ENCODE peak calls at places on chromosomes 6 and 20, in nine cellular contexts. A is suprapubic skin, X is H1, W is ovary, Q is spleen, I is adrenal gland, M is breast epithelium, T is IMR-90, V is stomach. P is an unnamed sample.

GRCh38 chr6:7155871-7156579 is 48.3 kb downstream of the RREB1 start:
- DNase-seq in A (no peak), X (no peak), W (no peak), Q (no peak), I (no peak), M (no peak), T (no peak), V (no peak), P (no peak)

GRCh38 chr20:63592661-63593060 is 18.6 kb upstream of the HELZ2 start:
- DNase-seq in A (no peak), X (no peak), W (no peak), Q (no peak), I (no peak), M (no peak), T (no peak), V (no peak), P (no peak)

GRCh38 chr6:118152524-118152923 is 245.5 kb downstream of the SLC35F1 start:
- DNase-seq in A (no peak), X (no peak), W (no peak), Q (no peak), I (no peak), M (no peak), T (no peak), V (no peak), P (no peak)

GRCh38 chr20:64222273-64222672 is 33.3 kb upstream of the PCMTD2 start:
- DNase-seq in A (no peak), X (no peak), W (no peak), Q (no peak), I (peak), M (no peak), T (peak), V (peak), P (no peak)

GRCh38 chr6:114176726-114177125 is 166.1 kb downstream of the HS3ST5 start:
- DNase-seq in A (no peak), X (no peak), W (no peak), Q (no peak), I (no peak), M (no peak), T (no peak), V (no peak), P (no peak)

GRCh38 chr20:48627737-48628128 is 200.1 kb downstream of the PREX1 start:
- DNase-seq in A (no peak), X (no peak), W (peak), Q (peak), I (no peak), M (no peak), T (no peak), V (no peak), P (no peak)

GRCh38 chr6:170305772-170306323 is 710 bp upstream of the FAM120B start:
- DNase-seq in A (no peak), X (no peak), W (no peak), Q (no peak), I (peak), M (no peak), T (no peak), V (no peak), P (no peak)

GRCh38 chr6:75934643-75935472 is 137.6 kb downstream of the IMPG1 start:
- DNase-seq in A (no peak), X (no peak), W (peak), Q (no peak), I (peak), M (no peak), T (peak), V (no peak), P (no peak)

GRCh38 chr6:98576811-98577210 is 257.6 kb upstream of the POU3F2 start:
- DNase-seq in A (no peak), X (no peak), W (no peak), Q (no peak), I (no peak), M (no peak), T (no peak), V (no peak), P (no peak)

GRCh38 chr6:105263685-105264298 is 84.0 kb upstream of the POPDC3 start:
- DNase-seq in A (no peak), X (no peak), W (no peak), Q (no peak), I (no peak), M (no peak), T (peak), V (peak), P (no peak)

GRCh38 chr6:41582540-41582939 is 36.4 kb downstream of the FOXP4 start:
- DNase-seq in A (no peak), X (no peak), W (no peak), Q (no peak), I (no peak), M (no peak), T (no peak), V (no peak), P (no peak)

GRCh38 chr20:44650777-44651493 is 564 bp downstream of the ADA start:
- DNase-seq in A (no peak), X (no peak), W (no peak), Q (peak), I (no peak), M (no peak), T (no peak), V (no peak), P (peak)

GRCh38 chr20:49579195-49579594 is 11.3 kb upstream of the PTGIS start:
- DNase-seq in A (no peak), X (no peak), W (no peak), Q (peak), I (no peak), M (no peak), T (no peak), V (no peak), P (no peak)

GRCh38 chr6:150940951-150941350 is 75.4 kb downstream of the MTHFD1L start:
- DNase-seq in A (no peak), X (no peak), W (no peak), Q (peak), I (peak), M (no peak), T (peak), V (no peak), P (no peak)

GRCh38 chr20:46810442-46811327 is 84.0 kb upstream of the EYA2 start:
- DNase-seq in A (no peak), X (no peak), W (no peak), Q (no peak), I (no peak), M (no peak), T (no peak), V (no peak), P (no peak)

GRCh38 chr6:70531133-70531532 is 35.6 kb upstream of the SDHAF4 start:
- DNase-seq in A (no peak), X (no peak), W (no peak), Q (no peak), I (no peak), M (no peak), T (no peak), V (no peak), P (no peak)

GRCh38 chr20:2519115-2519815 is 10.6 kb upstream of the ZNF343 start:
- DNase-seq in A (peak), X (no peak), W (no peak), Q (no peak), I (no peak), M (no peak), T (peak), V (no peak), P (no peak)

GRCh38 chr6:40293109-40293823 is 293.9 kb downstream of the LRFN2 start:
- DNase-seq in A (no peak), X (no peak), W (no peak), Q (no peak), I (no peak), M (no peak), T (no peak), V (no peak), P (no peak)

GRCh38 chr20:51128198-51128597 is 105.3 kb upstream of the KCNG1 start:
- DNase-seq in A (no peak), X (no peak), W (no peak), Q (no peak), I (no peak), M (no peak), T (peak), V (no peak), P (no peak)

GRCh38 chr20:25039697-25040437 is 18.1 kb downstream of the ACSS1 start:
- DNase-seq in A (peak), X (no peak), W (peak), Q (peak), I (peak), M (peak), T (peak), V (peak), P (peak)

GRCh38 chr20:37989601-37990001 is 43.7 kb downstream of the TTI1 start:
- DNase-seq in A (peak), X (no peak), W (no peak), Q (no peak), I (peak), M (no peak), T (no peak), V (peak), P (peak)

GRCh38 chr6:36660771-36661471 is 17.6 kb upstream of the CDKN1A start:
- DNase-seq in A (no peak), X (no peak), W (peak), Q (peak), I (peak), M (peak), T (no peak), V (peak), P (no peak)

GRCh38 chr6:148323344-148323743 is 19.3 kb upstream of the SASH1 start:
- DNase-seq in A (no peak), X (no peak), W (no peak), Q (no peak), I (no peak), M (no peak), T (peak), V (no peak), P (no peak)

GRCh38 chr6:166936079-166936787 is 20.1 kb downstream of the RNASET2 start:
- DNase-seq in A (no peak), X (no peak), W (no peak), Q (peak), I (no peak), M (no peak), T (no peak), V (no peak), P (peak)

GRCh38 chr6:113181164-113181563 is 676.0 kb upstream of the MARCKS start:
- DNase-seq in A (no peak), X (no peak), W (no peak), Q (no peak), I (no peak), M (no peak), T (no peak), V (no peak), P (no peak)

GRCh38 chr20:15196580-15197255 is 859.3 kb upstream of the FLRT3 start:
- DNase-seq in A (no peak), X (no peak), W (no peak), Q (no peak), I (no peak), M (no peak), T (no peak), V (no peak), P (no peak)

GRCh38 chr20:21901470-21902275 is 196.2 kb downstream of the PAX1 start:
- DNase-seq in A (no peak), X (no peak), W (no peak), Q (no peak), I (peak), M (no peak), T (no peak), V (peak), P (no peak)

GRCh38 chr20:62832212-62832922 is 15.5 kb downstream of the COL9A3 start:
- DNase-seq in A (no peak), X (no peak), W (no peak), Q (peak), I (peak), M (no peak), T (no peak), V (peak), P (peak)

GRCh38 chr6:130517444-130517931 is 151.7 kb downstream of the TMEM200A start:
- DNase-seq in A (no peak), X (no peak), W (no peak), Q (no peak), I (no peak), M (no peak), T (peak), V (no peak), P (no peak)
- H3K27ac ChIP-seq in A (no peak), X (no peak), W (no peak), Q (no peak), I (no peak), M (peak), T (no peak), V (no peak), P (no peak)

DNA sequence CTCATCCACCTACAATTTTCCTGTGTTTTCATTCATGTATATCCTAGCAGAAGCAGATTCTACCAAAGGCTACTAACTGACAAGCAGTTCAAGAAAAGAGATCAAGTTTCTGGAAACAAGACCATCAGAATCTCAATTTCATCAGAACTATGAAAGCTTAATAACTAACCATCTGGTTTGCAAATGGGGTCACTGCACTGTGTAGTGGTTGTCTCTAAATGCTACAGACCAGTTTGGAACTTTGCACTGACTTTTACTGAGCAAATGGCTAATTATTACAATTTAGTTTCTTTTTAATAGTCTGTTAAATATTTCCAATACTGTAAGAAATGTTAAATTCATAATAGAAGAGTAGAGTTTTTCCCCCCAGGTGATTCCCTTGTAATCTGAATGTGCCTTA is 64.5 kb downstream of the REPS1 start:
- DNase-seq in A (no peak), X (no peak), W (no peak), Q (no peak), I (no peak), M (no peak), T (no peak), V (no peak), P (no peak)
- TF ChIP-seq POLR2A in A (no peak), X (no peak), W (no peak), Q (no peak), I (no peak), M (no peak), T (no peak), V (no peak), P (no peak)

DNA sequence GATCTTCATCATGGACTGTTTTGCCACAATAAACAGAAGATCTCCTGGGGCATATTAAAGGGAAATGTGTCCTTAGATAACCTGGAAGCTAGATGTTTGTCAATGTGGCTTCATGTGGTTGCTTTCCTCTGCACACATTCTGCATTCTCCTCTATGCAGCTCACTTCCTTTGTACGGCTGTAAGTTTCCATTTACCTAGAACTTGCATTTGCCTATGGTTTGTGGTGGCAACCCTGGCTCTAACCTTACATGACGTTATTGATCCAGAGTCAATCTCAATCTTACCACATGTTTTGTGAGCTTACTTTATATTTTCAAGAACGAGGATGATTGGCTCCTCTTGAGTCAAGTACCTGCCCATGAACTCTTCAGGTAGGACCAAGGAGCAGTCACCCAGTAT is 863.1 kb downstream of the MAFB start:
- DNase-seq in A (no peak), X (no peak), W (no peak), Q (no peak), I (no peak), M (no peak), T (peak), V (no peak), P (no peak)
- H3K27ac ChIP-seq in A (peak), X (no peak), W (no peak), Q (no peak), I (no peak), M (no peak), T (no peak), V (no peak), P (no peak)

DNA sequence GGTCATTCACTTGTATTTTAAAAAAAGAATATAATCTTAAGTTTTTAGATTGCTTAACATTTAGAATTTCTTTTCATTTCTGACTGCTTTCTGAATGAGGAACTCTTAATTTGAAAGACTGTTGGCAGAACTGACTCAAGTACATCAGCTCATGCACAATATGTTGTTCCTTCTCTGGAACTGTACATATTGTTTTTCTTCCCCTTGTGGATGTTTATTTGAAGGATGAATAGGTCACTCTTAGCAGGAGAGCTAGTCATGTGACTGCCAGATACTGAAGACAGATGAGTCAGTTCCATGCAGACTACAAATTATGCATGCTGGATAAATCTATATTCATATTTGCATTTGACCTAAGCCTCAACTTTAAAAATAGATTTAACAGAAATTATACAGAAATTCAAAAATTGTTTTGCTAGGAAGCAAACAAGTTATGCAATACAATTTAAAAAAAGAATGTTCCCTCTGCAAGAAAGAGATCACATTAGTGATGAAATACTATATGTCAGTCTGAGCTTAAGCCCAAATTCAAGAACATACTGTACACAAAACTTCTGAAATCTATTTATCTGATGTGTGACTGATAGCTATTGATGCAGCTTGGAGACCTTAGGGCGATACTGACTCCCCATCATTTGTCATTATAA is 1274.9 kb upstream of the GJE1 start:
- DNase-seq in A (no peak), X (no peak), W (no peak), Q (no peak), I (no peak), M (no peak), T (peak), V (no peak), P (no peak)
- TF ChIP-seq POLR2A in A (no peak), X (no peak), W (no peak), Q (no peak), I (no peak), M (no peak), T (no peak), V (no peak), P (no peak)

DNA sequence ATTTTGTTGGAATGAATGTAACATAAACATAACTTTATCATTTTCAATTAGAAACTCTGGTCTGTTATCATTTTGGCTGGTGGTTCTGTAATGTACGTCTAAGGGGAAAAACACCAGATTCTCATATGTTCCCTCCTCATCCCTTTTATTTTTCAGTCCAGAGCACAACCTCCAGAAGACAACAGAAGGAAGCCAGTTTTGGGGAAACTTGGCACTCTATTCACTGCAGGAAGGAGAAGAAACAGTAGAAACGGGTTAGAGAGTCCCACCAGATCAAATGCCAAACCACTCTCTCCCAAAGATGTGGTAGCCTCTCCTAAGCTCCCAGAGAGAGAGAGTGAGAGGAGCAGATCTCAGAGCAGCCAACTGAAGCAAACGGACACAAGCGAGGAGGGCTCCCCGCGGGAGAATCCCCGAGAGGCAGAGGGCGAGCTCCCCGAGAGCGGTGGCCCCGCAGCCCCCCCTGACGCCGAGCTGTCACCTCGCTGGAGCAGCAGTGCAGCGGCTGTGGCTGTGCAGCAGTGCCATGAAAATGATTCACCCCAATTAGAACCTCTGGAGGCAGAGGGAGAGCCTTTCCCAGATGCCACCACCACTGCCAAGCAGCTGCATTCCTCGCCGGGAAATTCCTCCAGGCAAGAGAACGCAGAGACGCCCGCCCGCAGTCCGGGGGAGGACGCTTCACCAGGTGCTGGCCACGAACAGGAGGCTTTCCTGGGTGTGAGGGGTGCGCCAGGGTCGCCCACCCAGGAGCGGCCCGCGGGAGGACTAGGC is 117.8 kb downstream of the RTN4IP1 start:
- DNase-seq in A (no peak), X (no peak), W (peak), Q (peak), I (peak), M (peak), T (no peak), V (peak), P (peak)
- H3K27ac ChIP-seq in A (peak), X (no peak), W (peak), Q (peak), I (peak), M (peak), T (no peak), V (peak), P (peak)

GRCh38 chr20:62487-62886 is 25.0 kb upstream of the DEFB125 start:
- DNase-seq in A (no peak), X (no peak), W (no peak), Q (no peak), I (no peak), M (no peak), T (no peak), V (no peak), P (no peak)
- TF ChIP-seq POLR2A in A (no peak), X (no peak), W (no peak), Q (no peak), I (no peak), M (no peak), T (no peak), V (no peak), P (no peak)

DNA sequence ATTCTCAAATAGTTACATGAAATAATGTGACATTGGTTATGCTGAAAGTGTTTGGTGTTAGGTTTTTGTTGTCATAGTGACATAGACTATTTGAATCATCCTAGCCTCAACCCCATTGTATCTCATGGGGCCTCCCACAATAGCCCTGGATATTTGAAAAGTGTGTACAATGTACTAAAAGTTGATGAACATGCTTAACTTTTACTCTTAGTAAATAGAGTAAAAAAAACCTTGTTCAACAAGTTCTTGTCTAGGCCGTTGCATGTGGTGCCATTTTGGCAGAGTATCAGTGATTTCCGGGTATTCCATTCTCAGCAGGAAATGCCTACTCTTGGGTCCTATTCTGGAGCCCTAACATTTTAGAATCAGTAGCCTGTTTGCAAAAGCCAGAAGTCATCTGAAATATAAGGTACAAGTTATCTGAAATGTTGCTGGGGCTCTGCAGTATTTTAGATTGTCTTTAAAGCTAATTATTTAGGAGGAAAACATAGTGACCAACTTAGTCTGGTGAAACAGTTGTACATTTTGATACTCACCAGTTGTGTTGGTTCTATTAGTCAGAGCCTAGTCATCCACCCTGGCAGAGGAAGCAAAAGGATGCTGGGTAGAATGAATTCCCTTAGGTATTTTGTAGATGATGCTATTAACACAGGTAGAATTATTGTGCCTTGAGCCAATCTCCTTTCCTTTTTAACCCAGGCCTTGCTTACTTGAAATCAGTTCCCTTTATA is 82.8 kb downstream of the RTN4IP1 start:
- DNase-seq in A (no peak), X (no peak), W (no peak), Q (no peak), I (no peak), M (no peak), T (peak), V (no peak), P (no peak)
- H3K27ac ChIP-seq in A (peak), X (no peak), W (no peak), Q (peak), I (no peak), M (peak), T (peak), V (peak), P (peak)